ENCODE peak calls at places on chromosome 15, in nine cellular contexts. D is natural killer cell; G is NCI-H1092; F is stimulated activated CD4-positive, alpha-beta T cell treated with anti-CD3 and anti-CD28 coated beads, Interleukin-1b, Interleukin-23, amount 100 ng/mL, for 4 hours; U is activated T-helper 1 cell treated with Interleukin-2 at 50 U/mL for 16 hours; P is T1000; N is Right ventricle myocardium superior; A is HCEC 1CT; T is NCI-H1930. L is an unnamed sample.

GRCh38 chr15:93088200-93088980 is 621 bp downstream of the RGMA start:
- DNase-seq in D (no peak), G (no peak), F (peak), U (no peak), P (peak), N (peak), A (no peak), T (no peak), L (no peak)

GRCh38 chr15:66211670-66212455 is 41.7 kb downstream of the MEGF11 start:
- DNase-seq in D (no peak), G (no peak), F (no peak), U (no peak), P (no peak), N (no peak), A (no peak), T (no peak), L (no peak)

GRCh38 chr15:64749167-64749566 is 26.2 kb downstream of the RBPMS2 start:
- DNase-seq in D (no peak), G (no peak), F (no peak), U (no peak), P (no peak), N (no peak), A (peak), T (no peak), L (no peak)

GRCh38 chr15:37095197-37095992 is 5.0 kb downstream of the MEIS2 start:
- DNase-seq in D (no peak), G (no peak), F (no peak), U (no peak), P (no peak), N (peak), A (peak), T (no peak), L (no peak)

GRCh38 chr15:78243491-78243941 is 9.2 kb upstream of the ACSBG1 start:
- DNase-seq in D (no peak), G (no peak), F (no peak), U (no peak), P (no peak), N (peak), A (no peak), T (no peak), L (peak)

GRCh38 chr15:80480909-80481308 is 76.7 kb downstream of the ARNT2 start:
- DNase-seq in D (no peak), G (no peak), F (no peak), U (no peak), P (peak), N (peak), A (peak), T (no peak), L (no peak)

GRCh38 chr15:38479286-38479685 is 25.4 kb downstream of the FAM98B start:
- DNase-seq in D (no peak), G (no peak), F (no peak), U (no peak), P (no peak), N (no peak), A (peak), T (no peak), L (no peak)

GRCh38 chr15:70265986-70266385 is 168.3 kb upstream of the TLE3 start:
- DNase-seq in D (no peak), G (no peak), F (no peak), U (no peak), P (no peak), N (no peak), A (no peak), T (no peak), L (no peak)

GRCh38 chr15:26691249-26691648 is 81.6 kb downstream of the GABRB3 start:
- DNase-seq in D (no peak), G (no peak), F (no peak), U (no peak), P (no peak), N (no peak), A (no peak), T (no peak), L (no peak)

GRCh38 chr15:73394782-73395181 is 26.0 kb upstream of the HCN4 start:
- DNase-seq in D (no peak), G (no peak), F (no peak), U (no peak), P (no peak), N (peak), A (no peak), T (no peak), L (no peak)

GRCh38 chr15:30008156-30008555 is 74.6 kb upstream of the GOLGA8J start:
- DNase-seq in D (no peak), G (no peak), F (no peak), U (no peak), P (no peak), N (no peak), A (no peak), T (no peak), L (no peak)

GRCh38 chr15:101255615-101256350 is 3.9 kb upstream of the CHSY1 start:
- DNase-seq in D (no peak), G (no peak), F (no peak), U (no peak), P (no peak), N (no peak), A (no peak), T (no peak), L (peak)

GRCh38 chr15:53837263-53837662 is 77.8 kb upstream of the WDR72 start:
- DNase-seq in D (no peak), G (peak), F (no peak), U (no peak), P (no peak), N (no peak), A (no peak), T (peak), L (no peak)

GRCh38 chr15:101578443-101578894 is 73.7 kb downstream of the TM2D3 start:
- DNase-seq in D (no peak), G (no peak), F (no peak), U (no peak), P (no peak), N (peak), A (peak), T (no peak), L (peak)

GRCh38 chr15:34470091-34470490 is 32.5 kb upstream of the GOLGA8A start:
- DNase-seq in D (no peak), G (no peak), F (no peak), U (no peak), P (no peak), N (no peak), A (no peak), T (no peak), L (no peak)

GRCh38 chr15:85667491-85668424 is 127.0 kb downstream of the KLHL25 start:
- DNase-seq in D (peak), G (no peak), F (no peak), U (peak), P (peak), N (no peak), A (peak), T (no peak), L (no peak)

GRCh38 chr15:55823191-55823670 is 80.3 kb upstream of the PRTG start:
- DNase-seq in D (no peak), G (no peak), F (no peak), U (no peak), P (peak), N (no peak), A (peak), T (no peak), L (no peak)

GRCh38 chr15:45136378-45136764 is 6.6 kb downstream of the DUOX1 start:
- DNase-seq in D (no peak), G (no peak), F (no peak), U (no peak), P (no peak), N (no peak), A (no peak), T (no peak), L (peak)

GRCh38 chr15:23686466-23687142 is 501 bp downstream of the NDN start:
- DNase-seq in D (no peak), G (no peak), F (no peak), U (no peak), P (no peak), N (no peak), A (no peak), T (no peak), L (no peak)

GRCh38 chr15:81292516-81293001 is 31.4 kb downstream of the STARD5 start:
- DNase-seq in D (no peak), G (no peak), F (no peak), U (no peak), P (no peak), N (no peak), A (no peak), T (no peak), L (no peak)

GRCh38 chr15:59176653-59177444 is 29.8 kb upstream of the LDHAL6B start:
- DNase-seq in D (no peak), G (no peak), F (no peak), U (no peak), P (no peak), N (no peak), A (no peak), T (no peak), L (no peak)

GRCh38 chr15:70098170-70098460 is 398 bp upstream of the TLE3 start:
- DNase-seq in D (no peak), G (no peak), F (no peak), U (no peak), P (no peak), N (no peak), A (no peak), T (no peak), L (no peak)

GRCh38 chr15:78206326-78207109 is 27.8 kb downstream of the ACSBG1 start:
- DNase-seq in D (no peak), G (no peak), F (no peak), U (no peak), P (peak), N (no peak), A (peak), T (no peak), L (no peak)

GRCh38 chr15:66936864-66937245 is 128.5 kb upstream of the SMAD3 start:
- DNase-seq in D (no peak), G (no peak), F (no peak), U (no peak), P (no peak), N (no peak), A (no peak), T (no peak), L (no peak)

GRCh38 chr15:70522323-70522966 is 240.9 kb downstream of the UACA start:
- DNase-seq in D (no peak), G (no peak), F (no peak), U (no peak), P (no peak), N (no peak), A (no peak), T (no peak), L (no peak)

GRCh38 chr15:100873029-100873677 is 6.5 kb upstream of the ALDH1A3 start:
- DNase-seq in D (no peak), G (peak), F (no peak), U (no peak), P (peak), N (no peak), A (peak), T (no peak), L (peak)

GRCh38 chr15:40381818-40382529 is 547 bp upstream of the KNSTRN start:
- DNase-seq in D (no peak), G (no peak), F (no peak), U (no peak), P (no peak), N (no peak), A (no peak), T (no peak), L (no peak)

GRCh38 chr15:95601525-95601924 is 729.0 kb upstream of the NR2F2 start:
- DNase-seq in D (no peak), G (no peak), F (no peak), U (no peak), P (no peak), N (no peak), A (no peak), T (no peak), L (no peak)